ENCODE peak calls at places on chromosomes 16 and 17, in four cellular contexts. One of them, this sample, is unnamed.

GRCh38 chr17:40510328-40510648 is 8.9 kb upstream of the TNS4 start:
- DNase-seq in thoracic aorta: no peak
- DNase-seq in naive thymus-derived CD4-positive, alpha-beta T cell: no peak
- DNase-seq in osteoblast: no peak
- DNase-seq in this sample: no peak

GRCh38 chr16:68086336-68086821 is 1.2 kb downstream of the NFATC3 start:
- DNase-seq in thoracic aorta: no peak
- DNase-seq in naive thymus-derived CD4-positive, alpha-beta T cell: no peak
- DNase-seq in osteoblast: peak; percentile 92
- DNase-seq in this sample: no peak

GRCh38 chr16:2194852-2195315 is 1.5 kb downstream of the CASKIN1 start:
- DNase-seq in thoracic aorta: no peak
- DNase-seq in naive thymus-derived CD4-positive, alpha-beta T cell: no peak
- DNase-seq in osteoblast: peak; percentile 98
- DNase-seq in this sample: no peak

GRCh38 chr16:78200023-78200389 is 100.6 kb downstream of the WWOX start:
- DNase-seq in thoracic aorta: no peak
- DNase-seq in naive thymus-derived CD4-positive, alpha-beta T cell: no peak
- DNase-seq in osteoblast: no peak
- DNase-seq in this sample: no peak

GRCh38 chr17:1095093-1095852 is 84.5 kb downstream of the ABR start:
- DNase-seq in thoracic aorta: no peak
- DNase-seq in naive thymus-derived CD4-positive, alpha-beta T cell: no peak
- DNase-seq in osteoblast: no peak
- DNase-seq in this sample: no peak

GRCh38 chr16:77905356-77905920 is 116.9 kb upstream of the CLEC3A start:
- DNase-seq in thoracic aorta: no peak
- DNase-seq in naive thymus-derived CD4-positive, alpha-beta T cell: no peak
- DNase-seq in osteoblast: no peak
- DNase-seq in this sample: no peak

GRCh38 chr17:75209061-75209460 is 3.6 kb downstream of the NUP85 start:
- DNase-seq in thoracic aorta: no peak
- DNase-seq in naive thymus-derived CD4-positive, alpha-beta T cell: no peak
- DNase-seq in osteoblast: no peak
- DNase-seq in this sample: no peak

GRCh38 chr17:5272313-5272712 is 9.8 kb upstream of the RABEP1 start:
- DNase-seq in thoracic aorta: no peak
- DNase-seq in naive thymus-derived CD4-positive, alpha-beta T cell: peak; percentile 26
- DNase-seq in osteoblast: no peak
- DNase-seq in this sample: no peak

GRCh38 chr16:14399397-14400284 is 230.4 kb downstream of the PARN start:
- DNase-seq in thoracic aorta: peak; percentile 57
- DNase-seq in naive thymus-derived CD4-positive, alpha-beta T cell: no peak
- DNase-seq in osteoblast: peak; percentile 80
- DNase-seq in this sample: no peak

GRCh38 chr17:31388770-31389672 is 2.5 kb upstream of the RAB11FIP4 start:
- DNase-seq in thoracic aorta: no peak
- DNase-seq in naive thymus-derived CD4-positive, alpha-beta T cell: peak; percentile 48
- DNase-seq in osteoblast: peak; percentile 95
- DNase-seq in this sample: no peak

GRCh38 chr17:64527914-64528313 is 21.1 kb downstream of the CEP95 start:
- DNase-seq in thoracic aorta: no peak
- DNase-seq in naive thymus-derived CD4-positive, alpha-beta T cell: no peak
- DNase-seq in osteoblast: no peak
- DNase-seq in this sample: no peak

GRCh38 chr16:82061861-82062525 is 26.9 kb downstream of the HSD17B2 start:
- DNase-seq in thoracic aorta: no peak
- DNase-seq in naive thymus-derived CD4-positive, alpha-beta T cell: no peak
- DNase-seq in osteoblast: no peak
- DNase-seq in this sample: no peak

GRCh38 chr16:51390877-51391276 is 239.8 kb upstream of the SALL1 start:
- DNase-seq in thoracic aorta: no peak
- DNase-seq in naive thymus-derived CD4-positive, alpha-beta T cell: no peak
- DNase-seq in osteoblast: no peak
- DNase-seq in this sample: no peak

GRCh38 chr17:44796731-44797130 is 33.4 kb downstream of the GJC1 start:
- DNase-seq in thoracic aorta: no peak
- DNase-seq in naive thymus-derived CD4-positive, alpha-beta T cell: no peak
- DNase-seq in osteoblast: no peak
- DNase-seq in this sample: no peak

GRCh38 chr16:85514601-85515318 is 98.4 kb upstream of the GSE1 start:
- DNase-seq in thoracic aorta: peak; percentile 55
- DNase-seq in naive thymus-derived CD4-positive, alpha-beta T cell: no peak
- DNase-seq in osteoblast: peak; percentile 99
- DNase-seq in this sample: no peak

GRCh38 chr17:55273579-55274370 is 9.0 kb downstream of the HLF start:
- DNase-seq in thoracic aorta: peak; percentile 62
- DNase-seq in naive thymus-derived CD4-positive, alpha-beta T cell: no peak
- DNase-seq in osteoblast: no peak
- DNase-seq in this sample: no peak

GRCh38 chr17:34635876-34636275 is 56.5 kb downstream of the TMEM132E start:
- DNase-seq in thoracic aorta: no peak
- DNase-seq in naive thymus-derived CD4-positive, alpha-beta T cell: no peak
- DNase-seq in osteoblast: no peak
- DNase-seq in this sample: no peak

GRCh38 chr17:20223808-20224328 is 214.7 kb downstream of the SPECC1 start:
- DNase-seq in thoracic aorta: no peak
- DNase-seq in naive thymus-derived CD4-positive, alpha-beta T cell: no peak
- DNase-seq in osteoblast: no peak
- DNase-seq in this sample: no peak

GRCh38 chr16:24700549-24701392 is 28.7 kb upstream of the TNRC6A start:
- DNase-seq in thoracic aorta: peak; percentile 85
- DNase-seq in naive thymus-derived CD4-positive, alpha-beta T cell: no peak
- DNase-seq in osteoblast: peak; percentile 81
- DNase-seq in this sample: no peak

GRCh38 chr17:49968380-49969133 is 433 bp upstream of the DLX4 start:
- DNase-seq in thoracic aorta: no peak
- DNase-seq in naive thymus-derived CD4-positive, alpha-beta T cell: peak; percentile 67
- DNase-seq in osteoblast: peak; percentile 99
- DNase-seq in this sample: peak; percentile 44

GRCh38 chr16:89853306-89853993 is 19.9 kb upstream of the TCF25 start:
- DNase-seq in thoracic aorta: no peak
- DNase-seq in naive thymus-derived CD4-positive, alpha-beta T cell: no peak
- DNase-seq in osteoblast: peak; percentile 75
- DNase-seq in this sample: no peak

GRCh38 chr16:64133396-64133795 is 988.5 kb downstream of the CDH11 start:
- DNase-seq in thoracic aorta: no peak
- DNase-seq in naive thymus-derived CD4-positive, alpha-beta T cell: no peak
- DNase-seq in osteoblast: no peak
- DNase-seq in this sample: no peak

GRCh38 chr17:69732272-69732671 is 317.8 kb downstream of the MAP2K6 start:
- DNase-seq in thoracic aorta: no peak
- DNase-seq in naive thymus-derived CD4-positive, alpha-beta T cell: no peak
- DNase-seq in osteoblast: no peak
- DNase-seq in this sample: no peak

GRCh38 chr17:2542456-2542855 is 30.8 kb upstream of the METTL16 start:
- DNase-seq in thoracic aorta: no peak
- DNase-seq in naive thymus-derived CD4-positive, alpha-beta T cell: no peak
- DNase-seq in osteoblast: no peak
- DNase-seq in this sample: no peak

GRCh38 chr16:51222016-51222415 is 70.9 kb upstream of the SALL1 start:
- DNase-seq in thoracic aorta: no peak
- DNase-seq in naive thymus-derived CD4-positive, alpha-beta T cell: no peak
- DNase-seq in osteoblast: no peak
- DNase-seq in this sample: no peak

GRCh38 chr16:15031179-15031578 is 24.7 kb downstream of the NTAN1 start:
- DNase-seq in thoracic aorta: no peak
- DNase-seq in naive thymus-derived CD4-positive, alpha-beta T cell: no peak
- DNase-seq in osteoblast: no peak
- DNase-seq in this sample: no peak

GRCh38 chr16:12486386-12486785 is 317.3 kb downstream of the CPPED1 start:
- DNase-seq in thoracic aorta: no peak
- DNase-seq in naive thymus-derived CD4-positive, alpha-beta T cell: no peak
- DNase-seq in osteoblast: no peak
- DNase-seq in this sample: no peak

GRCh38 chr16:73047536-73048291 is at the start of gene ZFHX3:
- DNase-seq in thoracic aorta: no peak
- DNase-seq in naive thymus-derived CD4-positive, alpha-beta T cell: peak; percentile 42
- DNase-seq in osteoblast: peak; percentile 92
- DNase-seq in this sample: no peak

GRCh38 chr17:57612202-57613071 is 132.7 kb downstream of the CCDC182 start:
- DNase-seq in thoracic aorta: no peak
- DNase-seq in naive thymus-derived CD4-positive, alpha-beta T cell: no peak
- DNase-seq in osteoblast: peak; percentile 39
- DNase-seq in this sample: no peak

GRCh38 chr17:6482105-6482455 is 37.8 kb downstream of the PIMREG start:
- DNase-seq in thoracic aorta: no peak
- DNase-seq in naive thymus-derived CD4-positive, alpha-beta T cell: no peak
- DNase-seq in osteoblast: no peak
- DNase-seq in this sample: no peak

GRCh38 chr16:78689536-78689935 is 590.1 kb downstream of the WWOX start:
- DNase-seq in thoracic aorta: no peak
- DNase-seq in naive thymus-derived CD4-positive, alpha-beta T cell: no peak
- DNase-seq in osteoblast: no peak
- DNase-seq in this sample: no peak

GRCh38 chr17:6072611-6073010 is 2.4 kb downstream of the WSCD1 start:
- DNase-seq in thoracic aorta: no peak
- DNase-seq in naive thymus-derived CD4-positive, alpha-beta T cell: no peak
- DNase-seq in osteoblast: peak; percentile 77
- DNase-seq in this sample: no peak

GRCh38 chr17:78966123-78966813 is 13.5 kb downstream of the LGALS3BP start:
- DNase-seq in thoracic aorta: no peak
- DNase-seq in naive thymus-derived CD4-positive, alpha-beta T cell: no peak
- DNase-seq in osteoblast: peak; percentile 62
- DNase-seq in this sample: no peak

GRCh38 chr16:81237282-81237681 is 1.2 kb upstream of the BCO1 start:
- DNase-seq in thoracic aorta: no peak
- DNase-seq in naive thymus-derived CD4-positive, alpha-beta T cell: no peak
- DNase-seq in osteoblast: peak; percentile 17
- DNase-seq in this sample: no peak

GRCh38 chr17:7834554-7834890 is 505 bp downstream of the KDM6B start:
- DNase-seq in thoracic aorta: no peak
- DNase-seq in naive thymus-derived CD4-positive, alpha-beta T cell: no peak
- DNase-seq in osteoblast: no peak
- DNase-seq in this sample: peak; percentile 67

GRCh38 chr16:88284626-88285513 is 97.9 kb upstream of the ZNF469 start:
- DNase-seq in thoracic aorta: no peak
- DNase-seq in naive thymus-derived CD4-positive, alpha-beta T cell: no peak
- DNase-seq in osteoblast: peak; percentile 66
- DNase-seq in this sample: no peak
- H3K9me3 ChIP-seq in thoracic aorta: no peaks in the 10 kb centered on the region
- H3K9me3 ChIP-seq in naive thymus-derived CD4-positive, alpha-beta T cell: peaks cover 22% of the 10 kb centered on the region
- H3K9me3 ChIP-seq in osteoblast: peaks cover 11% of the 10 kb centered on the region
- H3K9me3 ChIP-seq in this sample: no peaks in the 10 kb centered on the region

GRCh38 chr17:22490399-22490798 is 798.1 kb downstream of the KCNJ18 start:
- DNase-seq in thoracic aorta: no peak
- DNase-seq in naive thymus-derived CD4-positive, alpha-beta T cell: no peak
- DNase-seq in osteoblast: no peak
- DNase-seq in this sample: no peak
- H3K9me3 ChIP-seq in thoracic aorta: no peaks in the 10 kb centered on the region
- H3K9me3 ChIP-seq in naive thymus-derived CD4-positive, alpha-beta T cell: peaks cover 20% of the 10 kb centered on the region
- H3K9me3 ChIP-seq in osteoblast: no peaks in the 10 kb centered on the region
- H3K9me3 ChIP-seq in this sample: peaks cover 4% of the 10 kb centered on the region

GRCh38 chr16:35314298-35314697 is 1854.9 kb downstream of the TP53TG3F start:
- DNase-seq in thoracic aorta: no peak
- DNase-seq in naive thymus-derived CD4-positive, alpha-beta T cell: no peak
- DNase-seq in osteoblast: peak; percentile 76
- DNase-seq in this sample: no peak
- H3K9me3 ChIP-seq in thoracic aorta: no peaks in the 10 kb centered on the region
- H3K9me3 ChIP-seq in naive thymus-derived CD4-positive, alpha-beta T cell: peaks cover 40% of the 10 kb centered on the region
- H3K9me3 ChIP-seq in osteoblast: peaks cover 4% of the 10 kb centered on the region
- H3K9me3 ChIP-seq in this sample: no peaks in the 10 kb centered on the region

GRCh38 chr17:77206557-77206956 is 65.8 kb downstream of the SEC14L1 start:
- DNase-seq in thoracic aorta: no peak
- DNase-seq in naive thymus-derived CD4-positive, alpha-beta T cell: no peak
- DNase-seq in osteoblast: no peak
- DNase-seq in this sample: no peak
- H3K9me3 ChIP-seq in thoracic aorta: no peaks in the 10 kb centered on the region
- H3K9me3 ChIP-seq in naive thymus-derived CD4-positive, alpha-beta T cell: no peaks in the 10 kb centered on the region
- H3K9me3 ChIP-seq in osteoblast: no peaks in the 10 kb centered on the region
- H3K9me3 ChIP-seq in this sample: no peaks in the 10 kb centered on the region

This sample was measured in T-helper 17 cell.